ENCODE peak calls at places on chromosomes 13 and 19, in eight cellular contexts. One of them, this sample, is unnamed. For H3K27me3 and H3K4me1, the result is how much of the 10 kb centered on the place peaks cover.

GRCh38 chr19:55986487-55986886 is at the start of gene NLRP5:
- DNase-seq in Peyer's patch: no peak
- DNase-seq in CD8-positive, alpha-beta memory T cell: no peak
- DNase-seq in psoas muscle: no peak
- DNase-seq in mesendoderm: no peak
- DNase-seq in fibroblast of lung: no peak
- DNase-seq in lower lobe of right lung: no peak
- DNase-seq in neuronal stem cell: no peak
- DNase-seq in this sample: no peak

GRCh38 chr19:29798783-29799182 is 13.0 kb upstream of the CCNE1 start:
- DNase-seq in lower lobe of right lung: no peak
- DNase-seq in mesendoderm: no peak
- DNase-seq in fibroblast of lung: peak
- DNase-seq in CD8-positive, alpha-beta memory T cell: no peak
- DNase-seq in neuronal stem cell: no peak
- DNase-seq in Peyer's patch: no peak
- DNase-seq in psoas muscle: no peak
- DNase-seq in this sample: no peak

GRCh38 chr13:49637989-49638388 is 9.7 kb downstream of the ARL11 start:
- DNase-seq in Peyer's patch: no peak
- DNase-seq in psoas muscle: no peak
- DNase-seq in lower lobe of right lung: no peak
- DNase-seq in CD8-positive, alpha-beta memory T cell: no peak
- DNase-seq in neuronal stem cell: no peak
- DNase-seq in fibroblast of lung: no peak
- DNase-seq in mesendoderm: no peak
- DNase-seq in this sample: no peak

GRCh38 chr19:55178781-55179569 is 1.1 kb downstream of the SYT5 start:
- DNase-seq in neuronal stem cell: peak
- DNase-seq in psoas muscle: peak
- DNase-seq in CD8-positive, alpha-beta memory T cell: peak
- DNase-seq in fibroblast of lung: peak
- DNase-seq in Peyer's patch: peak
- DNase-seq in mesendoderm: peak
- DNase-seq in lower lobe of right lung: peak
- DNase-seq in this sample: peak

GRCh38 chr19:1102407-1103106 is 1.2 kb upstream of the GPX4 start:
- DNase-seq in lower lobe of right lung: no peak
- DNase-seq in psoas muscle: peak
- DNase-seq in CD8-positive, alpha-beta memory T cell: no peak
- DNase-seq in Peyer's patch: no peak
- DNase-seq in neuronal stem cell: no peak
- DNase-seq in mesendoderm: peak
- DNase-seq in fibroblast of lung: peak
- DNase-seq in this sample: peak

GRCh38 chr13:94480672-94481145 is 1.2 kb upstream of the DCT start:
- DNase-seq in psoas muscle: peak
- DNase-seq in mesendoderm: no peak
- DNase-seq in Peyer's patch: no peak
- DNase-seq in CD8-positive, alpha-beta memory T cell: no peak
- DNase-seq in neuronal stem cell: no peak
- DNase-seq in lower lobe of right lung: no peak
- DNase-seq in fibroblast of lung: peak
- DNase-seq in this sample: no peak

GRCh38 chr19:31616031-31616430 is 266.8 kb upstream of the TSHZ3 start:
- DNase-seq in psoas muscle: no peak
- DNase-seq in Peyer's patch: no peak
- DNase-seq in neuronal stem cell: no peak
- DNase-seq in fibroblast of lung: no peak
- DNase-seq in CD8-positive, alpha-beta memory T cell: no peak
- DNase-seq in mesendoderm: no peak
- DNase-seq in lower lobe of right lung: no peak
- DNase-seq in this sample: no peak

GRCh38 chr13:40371531-40372125 is 294.8 kb downstream of the FOXO1 start:
- DNase-seq in Peyer's patch: no peak
- DNase-seq in mesendoderm: no peak
- DNase-seq in CD8-positive, alpha-beta memory T cell: no peak
- DNase-seq in fibroblast of lung: peak
- DNase-seq in psoas muscle: no peak
- DNase-seq in neuronal stem cell: no peak
- DNase-seq in lower lobe of right lung: no peak
- DNase-seq in this sample: peak

GRCh38 chr19:10339380-10339960 is at the start of gene ICAM3:
- DNase-seq in Peyer's patch: no peak
- DNase-seq in lower lobe of right lung: peak
- DNase-seq in CD8-positive, alpha-beta memory T cell: peak
- DNase-seq in mesendoderm: no peak
- DNase-seq in psoas muscle: no peak
- DNase-seq in fibroblast of lung: no peak
- DNase-seq in neuronal stem cell: no peak
- DNase-seq in this sample: no peak

GRCh38 chr13:33869005-33869404 is 51.1 kb downstream of the RFC3 start:
- DNase-seq in psoas muscle: no peak
- DNase-seq in fibroblast of lung: no peak
- DNase-seq in neuronal stem cell: no peak
- DNase-seq in lower lobe of right lung: no peak
- DNase-seq in Peyer's patch: no peak
- DNase-seq in CD8-positive, alpha-beta memory T cell: no peak
- DNase-seq in mesendoderm: peak
- DNase-seq in this sample: no peak

DNA sequence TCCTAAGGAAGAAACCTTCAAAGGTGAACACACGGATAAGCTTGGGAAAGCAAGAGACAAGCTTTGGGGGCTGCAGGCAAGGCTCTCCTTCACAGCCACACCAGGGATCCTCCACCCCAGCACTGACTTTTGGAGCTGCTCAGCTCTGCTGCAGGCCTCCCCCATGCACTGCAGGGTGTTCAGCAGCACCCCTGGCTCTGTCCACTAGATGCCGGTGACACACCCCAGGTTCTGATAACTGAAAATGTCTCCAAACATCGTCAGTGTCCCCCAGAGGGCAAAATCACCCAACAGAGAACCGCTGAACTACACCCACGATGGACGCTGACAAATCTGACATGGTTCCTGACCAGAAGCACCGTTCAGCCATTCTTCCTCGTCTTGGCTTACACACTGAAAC is 90.5 kb downstream of the STK24 start:
- DNase-seq in lower lobe of right lung: no peak
- DNase-seq in fibroblast of lung: no peak
- DNase-seq in Peyer's patch: no peak
- DNase-seq in neuronal stem cell: no peak
- DNase-seq in psoas muscle: no peak
- DNase-seq in CD8-positive, alpha-beta memory T cell: no peak
- DNase-seq in mesendoderm: no peak
- DNase-seq in this sample: no peak
- H3K27me3 ChIP-seq in lower lobe of right lung: under half
- H3K27me3 ChIP-seq in fibroblast of lung: under half
- H3K27me3 ChIP-seq in Peyer's patch: under half
- H3K27me3 ChIP-seq in neuronal stem cell: under half
- H3K27me3 ChIP-seq in psoas muscle: under half
- H3K27me3 ChIP-seq in CD8-positive, alpha-beta memory T cell: under half
- H3K27me3 ChIP-seq in mesendoderm: under half
- H3K27me3 ChIP-seq in this sample: under half

DNA sequence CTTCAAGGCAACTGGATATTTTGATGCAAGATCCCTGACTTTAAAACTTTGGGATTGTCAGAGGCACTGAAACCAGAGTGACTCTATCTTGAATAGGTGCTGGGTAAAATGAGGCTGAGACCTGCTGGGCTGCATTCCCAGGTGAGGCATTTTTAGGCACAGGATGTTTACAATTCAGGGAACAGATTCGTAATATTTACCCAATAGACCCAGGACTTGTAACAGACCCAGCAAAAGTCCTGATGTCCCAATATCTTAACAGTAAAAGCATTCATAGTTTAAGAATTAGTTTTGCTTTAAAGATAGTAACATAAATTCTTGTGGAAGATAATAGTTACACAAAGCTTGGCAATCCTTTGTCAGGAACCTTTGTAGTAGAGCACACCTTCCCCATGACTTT is 166.2 kb downstream of the FGF14 start:
- DNase-seq in neuronal stem cell: no peak
- DNase-seq in psoas muscle: no peak
- DNase-seq in lower lobe of right lung: no peak
- DNase-seq in mesendoderm: no peak
- DNase-seq in CD8-positive, alpha-beta memory T cell: no peak
- DNase-seq in fibroblast of lung: no peak
- DNase-seq in Peyer's patch: no peak
- DNase-seq in this sample: no peak
- H3K27ac ChIP-seq in neuronal stem cell: no peak
- H3K27ac ChIP-seq in psoas muscle: no peak
- H3K27ac ChIP-seq in lower lobe of right lung: no peak
- H3K27ac ChIP-seq in mesendoderm: no peak
- H3K27ac ChIP-seq in CD8-positive, alpha-beta memory T cell: no peak
- H3K27ac ChIP-seq in fibroblast of lung: no peak
- H3K27ac ChIP-seq in Peyer's patch: no peak
- H3K27ac ChIP-seq in this sample: no peak

GRCh38 chr19:4013886-4014540 is 6.5 kb downstream of the PIAS4 start:
- DNase-seq in neuronal stem cell: no peak
- DNase-seq in Peyer's patch: no peak
- DNase-seq in mesendoderm: no peak
- DNase-seq in lower lobe of right lung: no peak
- DNase-seq in fibroblast of lung: no peak
- DNase-seq in psoas muscle: no peak
- DNase-seq in CD8-positive, alpha-beta memory T cell: no peak
- DNase-seq in this sample: peak

GRCh38 chr19:4012975-4013634 is 5.6 kb downstream of the PIAS4 start:
- DNase-seq in fibroblast of lung: no peak
- DNase-seq in mesendoderm: no peak
- DNase-seq in Peyer's patch: peak
- DNase-seq in neuronal stem cell: no peak
- DNase-seq in psoas muscle: no peak
- DNase-seq in lower lobe of right lung: no peak
- DNase-seq in CD8-positive, alpha-beta memory T cell: no peak
- DNase-seq in this sample: no peak

GRCh38 chr19:4010808-4011110 is 3.2 kb downstream of the PIAS4 start:
- DNase-seq in psoas muscle: no peak
- DNase-seq in Peyer's patch: no peak
- DNase-seq in lower lobe of right lung: no peak
- DNase-seq in neuronal stem cell: no peak
- DNase-seq in fibroblast of lung: no peak
- DNase-seq in CD8-positive, alpha-beta memory T cell: no peak
- DNase-seq in mesendoderm: no peak
- DNase-seq in this sample: no peak

GRCh38 chr19:4009990-4010807 is 2.7 kb downstream of the PIAS4 start:
- DNase-seq in fibroblast of lung: peak
- DNase-seq in lower lobe of right lung: no peak
- DNase-seq in CD8-positive, alpha-beta memory T cell: no peak
- DNase-seq in Peyer's patch: peak
- DNase-seq in psoas muscle: no peak
- DNase-seq in mesendoderm: no peak
- DNase-seq in neuronal stem cell: no peak
- DNase-seq in this sample: peak

GRCh38 chr19:4012092-4012974 is 4.8 kb downstream of the PIAS4 start:
- DNase-seq in mesendoderm: no peak
- DNase-seq in psoas muscle: no peak
- DNase-seq in CD8-positive, alpha-beta memory T cell: no peak
- DNase-seq in neuronal stem cell: no peak
- DNase-seq in lower lobe of right lung: no peak
- DNase-seq in Peyer's patch: peak
- DNase-seq in fibroblast of lung: no peak
- DNase-seq in this sample: no peak
- H3K4me1 ChIP-seq in mesendoderm: under half
- H3K4me1 ChIP-seq in psoas muscle: half or more
- H3K4me1 ChIP-seq in CD8-positive, alpha-beta memory T cell: under half
- H3K4me1 ChIP-seq in neuronal stem cell: under half
- H3K4me1 ChIP-seq in lower lobe of right lung: under half
- H3K4me1 ChIP-seq in Peyer's patch: half or more
- H3K4me1 ChIP-seq in fibroblast of lung: under half
- H3K4me1 ChIP-seq in this sample: half or more

DNA sequence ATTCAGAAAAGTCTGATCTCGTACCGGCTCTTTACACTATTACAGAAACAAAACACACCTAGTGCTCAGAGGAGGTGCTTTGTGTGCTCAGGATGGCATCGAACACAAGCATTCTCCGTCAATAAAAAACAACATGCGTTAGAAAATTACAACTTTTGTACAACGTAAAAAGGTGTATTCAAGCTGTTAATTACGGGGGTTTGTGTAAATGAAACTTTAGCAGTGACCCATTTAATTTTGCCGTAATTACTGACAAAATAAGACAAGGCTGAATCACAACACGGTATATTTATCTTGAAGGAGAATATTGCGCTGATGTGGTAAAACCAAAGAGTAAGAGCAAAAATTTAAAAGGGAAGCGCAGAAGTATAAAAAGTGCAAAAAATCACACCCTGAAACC is 6.5 kb upstream of the SOX1 start:
- DNase-seq in psoas muscle: no peak
- DNase-seq in lower lobe of right lung: no peak
- DNase-seq in CD8-positive, alpha-beta memory T cell: no peak
- DNase-seq in Peyer's patch: no peak
- DNase-seq in mesendoderm: no peak
- DNase-seq in fibroblast of lung: no peak
- DNase-seq in neuronal stem cell: no peak
- DNase-seq in this sample: no peak
- H3K27me3 ChIP-seq in psoas muscle: under half
- H3K27me3 ChIP-seq in lower lobe of right lung: half or more
- H3K27me3 ChIP-seq in CD8-positive, alpha-beta memory T cell: under half
- H3K27me3 ChIP-seq in Peyer's patch: half or more
- H3K27me3 ChIP-seq in mesendoderm: half or more
- H3K27me3 ChIP-seq in fibroblast of lung: half or more
- H3K27me3 ChIP-seq in neuronal stem cell: half or more
- H3K27me3 ChIP-seq in this sample: half or more

GRCh38 chr19:35266149-35266903 is 2.4 kb upstream of the USF2 start:
- DNase-seq in fibroblast of lung: no peak
- DNase-seq in mesendoderm: no peak
- DNase-seq in Peyer's patch: peak
- DNase-seq in psoas muscle: no peak
- DNase-seq in lower lobe of right lung: peak
- DNase-seq in CD8-positive, alpha-beta memory T cell: peak
- DNase-seq in neuronal stem cell: no peak
- DNase-seq in this sample: peak
- H3K27ac ChIP-seq in fibroblast of lung: no peak
- H3K27ac ChIP-seq in mesendoderm: no peak
- H3K27ac ChIP-seq in Peyer's patch: peak
- H3K27ac ChIP-seq in psoas muscle: peak
- H3K27ac ChIP-seq in lower lobe of right lung: peak
- H3K27ac ChIP-seq in CD8-positive, alpha-beta memory T cell: peak
- H3K27ac ChIP-seq in neuronal stem cell: no peak
- H3K27ac ChIP-seq in this sample: no peak

GRCh38 chr19:18421371-18421959 is 2.3 kb downstream of the SSBP4 start:
- DNase-seq in neuronal stem cell: no peak
- DNase-seq in Peyer's patch: no peak
- DNase-seq in CD8-positive, alpha-beta memory T cell: peak
- DNase-seq in lower lobe of right lung: peak
- DNase-seq in psoas muscle: no peak
- DNase-seq in mesendoderm: no peak
- DNase-seq in fibroblast of lung: no peak
- DNase-seq in this sample: peak
- H3K4me1 ChIP-seq in neuronal stem cell: half or more
- H3K4me1 ChIP-seq in Peyer's patch: half or more
- H3K4me1 ChIP-seq in CD8-positive, alpha-beta memory T cell: half or more
- H3K4me1 ChIP-seq in lower lobe of right lung: half or more
- H3K4me1 ChIP-seq in psoas muscle: half or more
- H3K4me1 ChIP-seq in mesendoderm: under half
- H3K4me1 ChIP-seq in fibroblast of lung: under half
- H3K4me1 ChIP-seq in this sample: under half